ENCODE peak calls at places on chromosome 15, in six cellular contexts. One of them, this sample, is unnamed.

GRCh38 chr15:23750776-23751175 is 63.7 kb upstream of the NDN start:
- DNase-seq in EH: no peak
- DNase-seq in stimulated activated CD4-positive, alpha-beta T cell treated with anti-CD3 and anti-CD28 coated beads, Interleukin-2, amount 100 ng/mL, for 48 hours: no peak
- DNase-seq in T-helper 9 cell: no peak
- DNase-seq in left ventricle myocardium inferior: no peak
- DNase-seq in cardiac fibroblast: no peak
- DNase-seq in this sample: no peak

GRCh38 chr15:77986891-77987764 is 90.4 kb downstream of the TBC1D2B start:
- DNase-seq in stimulated activated CD4-positive, alpha-beta T cell treated with anti-CD3 and anti-CD28 coated beads, Interleukin-2, amount 100 ng/mL, for 48 hours: no peak
- DNase-seq in left ventricle myocardium inferior: no peak
- DNase-seq in EH: no peak
- DNase-seq in cardiac fibroblast: no peak
- DNase-seq in T-helper 9 cell: no peak
- DNase-seq in this sample: no peak

GRCh38 chr15:82414536-82415191 is 15.0 kb upstream of the GOLGA6L9 start:
- DNase-seq in cardiac fibroblast: peak; percentile 25
- DNase-seq in left ventricle myocardium inferior: no peak
- DNase-seq in EH: peak; percentile 3
- DNase-seq in stimulated activated CD4-positive, alpha-beta T cell treated with anti-CD3 and anti-CD28 coated beads, Interleukin-2, amount 100 ng/mL, for 48 hours: no peak
- DNase-seq in T-helper 9 cell: no peak
- DNase-seq in this sample: no peak

GRCh38 chr15:70493787-70494514 is 269.4 kb downstream of the UACA start:
- DNase-seq in EH: peak; percentile 31
- DNase-seq in T-helper 9 cell: no peak
- DNase-seq in stimulated activated CD4-positive, alpha-beta T cell treated with anti-CD3 and anti-CD28 coated beads, Interleukin-2, amount 100 ng/mL, for 48 hours: no peak
- DNase-seq in cardiac fibroblast: no peak
- DNase-seq in left ventricle myocardium inferior: no peak
- DNase-seq in this sample: peak; percentile 55

GRCh38 chr15:95940431-95940985 is 390.0 kb upstream of the NR2F2 start:
- DNase-seq in stimulated activated CD4-positive, alpha-beta T cell treated with anti-CD3 and anti-CD28 coated beads, Interleukin-2, amount 100 ng/mL, for 48 hours: no peak
- DNase-seq in left ventricle myocardium inferior: no peak
- DNase-seq in cardiac fibroblast: no peak
- DNase-seq in T-helper 9 cell: no peak
- DNase-seq in EH: no peak
- DNase-seq in this sample: no peak

GRCh38 chr15:85886345-85886935 is 91.7 kb upstream of the KLHL25 start:
- DNase-seq in stimulated activated CD4-positive, alpha-beta T cell treated with anti-CD3 and anti-CD28 coated beads, Interleukin-2, amount 100 ng/mL, for 48 hours: no peak
- DNase-seq in left ventricle myocardium inferior: no peak
- DNase-seq in EH: no peak
- DNase-seq in T-helper 9 cell: no peak
- DNase-seq in cardiac fibroblast: no peak
- DNase-seq in this sample: no peak

GRCh38 chr15:79430901-79431635 is 1.1 kb upstream of the MINAR1 start:
- DNase-seq in left ventricle myocardium inferior: no peak
- DNase-seq in cardiac fibroblast: peak; percentile 22
- DNase-seq in EH: no peak
- DNase-seq in T-helper 9 cell: no peak
- DNase-seq in stimulated activated CD4-positive, alpha-beta T cell treated with anti-CD3 and anti-CD28 coated beads, Interleukin-2, amount 100 ng/mL, for 48 hours: no peak
- DNase-seq in this sample: no peak

GRCh38 chr15:91863621-91864255 is 10.2 kb downstream of the SLCO3A1 start:
- DNase-seq in cardiac fibroblast: no peak
- DNase-seq in left ventricle myocardium inferior: no peak
- DNase-seq in T-helper 9 cell: no peak
- DNase-seq in EH: no peak
- DNase-seq in stimulated activated CD4-positive, alpha-beta T cell treated with anti-CD3 and anti-CD28 coated beads, Interleukin-2, amount 100 ng/mL, for 48 hours: no peak
- DNase-seq in this sample: no peak

GRCh38 chr15:42737529-42738328 is 801 bp upstream of the CDAN1 start:
- DNase-seq in cardiac fibroblast: peak; percentile 39
- DNase-seq in stimulated activated CD4-positive, alpha-beta T cell treated with anti-CD3 and anti-CD28 coated beads, Interleukin-2, amount 100 ng/mL, for 48 hours: no peak
- DNase-seq in left ventricle myocardium inferior: no peak
- DNase-seq in EH: peak; percentile 20
- DNase-seq in T-helper 9 cell: no peak
- DNase-seq in this sample: no peak

GRCh38 chr15:87939838-87940457 is 316.6 kb downstream of the NTRK3 start:
- DNase-seq in EH: no peak
- DNase-seq in stimulated activated CD4-positive, alpha-beta T cell treated with anti-CD3 and anti-CD28 coated beads, Interleukin-2, amount 100 ng/mL, for 48 hours: no peak
- DNase-seq in T-helper 9 cell: no peak
- DNase-seq in cardiac fibroblast: no peak
- DNase-seq in left ventricle myocardium inferior: no peak
- DNase-seq in this sample: peak; percentile 15

GRCh38 chr15:79875213-79875612 is 21.6 kb downstream of the MTHFS start:
- DNase-seq in cardiac fibroblast: no peak
- DNase-seq in T-helper 9 cell: no peak
- DNase-seq in left ventricle myocardium inferior: no peak
- DNase-seq in stimulated activated CD4-positive, alpha-beta T cell treated with anti-CD3 and anti-CD28 coated beads, Interleukin-2, amount 100 ng/mL, for 48 hours: no peak
- DNase-seq in EH: no peak
- DNase-seq in this sample: no peak

GRCh38 chr15:57572463-57572862 is 19.2 kb upstream of the MYZAP start:
- DNase-seq in EH: no peak
- DNase-seq in cardiac fibroblast: no peak
- DNase-seq in T-helper 9 cell: no peak
- DNase-seq in left ventricle myocardium inferior: no peak
- DNase-seq in stimulated activated CD4-positive, alpha-beta T cell treated with anti-CD3 and anti-CD28 coated beads, Interleukin-2, amount 100 ng/mL, for 48 hours: no peak
- DNase-seq in this sample: no peak

GRCh38 chr15:68258684-68259083 is 18.9 kb upstream of the FEM1B start:
- DNase-seq in EH: peak; percentile 51
- DNase-seq in left ventricle myocardium inferior: no peak
- DNase-seq in cardiac fibroblast: peak; percentile 56
- DNase-seq in stimulated activated CD4-positive, alpha-beta T cell treated with anti-CD3 and anti-CD28 coated beads, Interleukin-2, amount 100 ng/mL, for 48 hours: no peak
- DNase-seq in T-helper 9 cell: no peak
- DNase-seq in this sample: no peak

GRCh38 chr15:34085746-34086145 is 15.9 kb downstream of the EMC7 start:
- DNase-seq in EH: peak; percentile 43
- DNase-seq in stimulated activated CD4-positive, alpha-beta T cell treated with anti-CD3 and anti-CD28 coated beads, Interleukin-2, amount 100 ng/mL, for 48 hours: no peak
- DNase-seq in T-helper 9 cell: no peak
- DNase-seq in cardiac fibroblast: peak; percentile 29
- DNase-seq in left ventricle myocardium inferior: no peak
- DNase-seq in this sample: peak; percentile 57

GRCh38 chr15:86916671-86917450 is 837.2 kb downstream of the AGBL1 start:
- DNase-seq in cardiac fibroblast: no peak
- DNase-seq in stimulated activated CD4-positive, alpha-beta T cell treated with anti-CD3 and anti-CD28 coated beads, Interleukin-2, amount 100 ng/mL, for 48 hours: no peak
- DNase-seq in left ventricle myocardium inferior: peak; percentile 65
- DNase-seq in EH: no peak
- DNase-seq in T-helper 9 cell: no peak
- DNase-seq in this sample: no peak

GRCh38 chr15:90402230-90402629 is 14.2 kb downstream of the IQGAP1 start:
- DNase-seq in T-helper 9 cell: no peak
- DNase-seq in stimulated activated CD4-positive, alpha-beta T cell treated with anti-CD3 and anti-CD28 coated beads, Interleukin-2, amount 100 ng/mL, for 48 hours: no peak
- DNase-seq in cardiac fibroblast: peak; percentile 86
- DNase-seq in left ventricle myocardium inferior: no peak
- DNase-seq in EH: peak; percentile 91
- DNase-seq in this sample: peak; percentile 86

GRCh38 chr15:92907229-92907628 is 7.1 kb downstream of the CHD2 start:
- DNase-seq in T-helper 9 cell: no peak
- DNase-seq in EH: peak; percentile 61
- DNase-seq in cardiac fibroblast: peak; percentile 52
- DNase-seq in left ventricle myocardium inferior: no peak
- DNase-seq in stimulated activated CD4-positive, alpha-beta T cell treated with anti-CD3 and anti-CD28 coated beads, Interleukin-2, amount 100 ng/mL, for 48 hours: no peak
- DNase-seq in this sample: peak; percentile 51

GRCh38 chr15:70385052-70385451 is 287.3 kb upstream of the TLE3 start:
- DNase-seq in left ventricle myocardium inferior: no peak
- DNase-seq in EH: no peak
- DNase-seq in T-helper 9 cell: no peak
- DNase-seq in cardiac fibroblast: no peak
- DNase-seq in stimulated activated CD4-positive, alpha-beta T cell treated with anti-CD3 and anti-CD28 coated beads, Interleukin-2, amount 100 ng/mL, for 48 hours: no peak
- DNase-seq in this sample: no peak

GRCh38 chr15:78211189-78211921 is 23.0 kb downstream of the ACSBG1 start:
- DNase-seq in cardiac fibroblast: no peak
- DNase-seq in T-helper 9 cell: no peak
- DNase-seq in left ventricle myocardium inferior: no peak
- DNase-seq in stimulated activated CD4-positive, alpha-beta T cell treated with anti-CD3 and anti-CD28 coated beads, Interleukin-2, amount 100 ng/mL, for 48 hours: no peak
- DNase-seq in EH: no peak
- DNase-seq in this sample: no peak

GRCh38 chr15:64688179-64688578 is 87.2 kb downstream of the RBPMS2 start:
- DNase-seq in left ventricle myocardium inferior: no peak
- DNase-seq in stimulated activated CD4-positive, alpha-beta T cell treated with anti-CD3 and anti-CD28 coated beads, Interleukin-2, amount 100 ng/mL, for 48 hours: no peak
- DNase-seq in EH: no peak
- DNase-seq in cardiac fibroblast: no peak
- DNase-seq in T-helper 9 cell: no peak
- DNase-seq in this sample: no peak

GRCh38 chr15:70530906-70531305 is 232.5 kb downstream of the UACA start:
- DNase-seq in EH: no peak
- DNase-seq in left ventricle myocardium inferior: no peak
- DNase-seq in T-helper 9 cell: no peak
- DNase-seq in stimulated activated CD4-positive, alpha-beta T cell treated with anti-CD3 and anti-CD28 coated beads, Interleukin-2, amount 100 ng/mL, for 48 hours: no peak
- DNase-seq in cardiac fibroblast: no peak
- DNase-seq in this sample: no peak

This sample was measured in astrocyte.